ENCODE peak calls at places on chromosomes 1 and 21, in four cellular contexts. V is GM12891, C is H1, U is K562. E is an unnamed sample.

GRCh38 chr1:167762061-167762746 is 40.4 kb downstream of the MPZL1 start:
- DNase-seq in V (no peak), C (no peak), U (no peak), E (no peak)

GRCh38 chr1:24540906-24541710 is 14.8 kb upstream of the NCMAP start:
- DNase-seq in V (no peak), C (no peak), U (peak), E (no peak)

GRCh38 chr1:202861420-202862121 is 27.4 kb downstream of the RABIF start:
- DNase-seq in V (peak), C (peak), U (peak), E (peak)

GRCh38 chr1:6666696-6667095 is 34.9 kb downstream of the DNAJC11 start:
- DNase-seq in V (no peak), C (no peak), U (peak), E (no peak)

GRCh38 chr1:5896706-5897105 is 95.5 kb downstream of the NPHP4 start:
- DNase-seq in V (no peak), C (no peak), U (no peak), E (no peak)

GRCh38 chr1:203465943-203466342 is 9.7 kb upstream of the PRELP start:
- DNase-seq in V (no peak), C (no peak), U (no peak), E (no peak)

GRCh38 chr1:215891673-215892072 is 324.6 kb downstream of the KCTD3 start:
- DNase-seq in V (no peak), C (no peak), U (no peak), E (no peak)

GRCh38 chr1:186194107-186194756 is 180.8 kb downstream of the TPR start:
- DNase-seq in V (no peak), C (no peak), U (peak), E (peak)

GRCh38 chr1:115063238-115063901 is 25.9 kb downstream of the TSPAN2 start:
- DNase-seq in V (no peak), C (no peak), U (no peak), E (no peak)

GRCh38 chr1:168419746-168420145 is 124.1 kb downstream of the XCL2 start:
- DNase-seq in V (no peak), C (no peak), U (no peak), E (no peak)

GRCh38 chr1:119547306-119547705 is 40.3 kb downstream of the HSD3B1 start:
- DNase-seq in V (no peak), C (no peak), U (no peak), E (no peak)

GRCh38 chr21:36550761-36551160 is 70.8 kb upstream of the CLDN14 start:
- DNase-seq in V (no peak), C (peak), U (no peak), E (no peak)

GRCh38 chr21:45539796-45540600 is 2.2 kb downstream of the SLC19A1 start:
- DNase-seq in V (no peak), C (peak), U (no peak), E (no peak)

GRCh38 chr1:5758000-5758858 is 234.0 kb downstream of the NPHP4 start:
- DNase-seq in V (no peak), C (no peak), U (no peak), E (no peak)

GRCh38 chr21:17610862-17611261 is 1.8 kb downstream of the BTG3 start:
- DNase-seq in V (no peak), C (no peak), U (peak), E (no peak)

GRCh38 chr1:40859017-40859416 is 3.1 kb downstream of the CITED4 start:
- DNase-seq in V (no peak), C (no peak), U (no peak), E (no peak)

GRCh38 chr1:87513971-87514660 is 185.4 kb downstream of the LMO4 start:
- DNase-seq in V (no peak), C (no peak), U (no peak), E (no peak)
- TF ChIP-seq TAF1 in V (no peak), C (no peak), U (no peak), E (no peak)

DNA sequence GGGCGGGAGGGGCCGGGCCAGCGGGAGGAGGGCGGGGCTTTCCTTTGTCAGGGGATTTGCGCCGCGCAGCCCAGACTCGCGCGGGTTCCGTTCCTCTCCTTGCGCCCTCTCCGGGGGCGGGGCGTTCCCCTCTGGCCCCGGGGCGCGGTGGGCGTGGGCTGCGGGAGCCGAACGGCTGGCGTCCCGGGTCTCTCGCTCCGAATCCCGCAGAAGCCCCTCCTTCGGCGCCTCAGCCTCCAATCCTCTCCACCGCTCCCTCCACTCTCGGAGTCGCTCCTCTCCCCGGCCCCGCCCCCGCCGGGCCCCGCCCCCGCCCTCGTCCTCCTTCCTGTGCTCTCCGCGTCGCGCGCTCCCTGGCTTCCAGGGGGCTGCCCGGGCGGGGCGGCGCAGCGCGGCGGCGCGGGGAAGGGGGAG is 82.8 kb upstream of the BMP8A start:
- DNase-seq in V (peak), C (peak), U (peak), E (peak)
- TF ChIP-seq POLR2AphosphoS5 in V (no peak), C (no peak), U (no peak), E (no peak)

GRCh38 chr1:193432979-193433587 is 246.7 kb upstream of the B3GALT2 start:
- DNase-seq in V (no peak), C (no peak), U (no peak), E (no peak)

GRCh38 chr1:193431265-193431977 is 245.0 kb upstream of the B3GALT2 start:
- DNase-seq in V (no peak), C (no peak), U (no peak), E (no peak)

GRCh38 chr1:193435771-193436170 is 249.4 kb upstream of the B3GALT2 start:
- DNase-seq in V (no peak), C (no peak), U (no peak), E (no peak)

GRCh38 chr1:193433599-193433998 is 247.2 kb upstream of the B3GALT2 start:
- DNase-seq in V (no peak), C (no peak), U (no peak), E (no peak)

GRCh38 chr1:193434319-193434718 is 247.9 kb upstream of the B3GALT2 start:
- DNase-seq in V (no peak), C (no peak), U (no peak), E (no peak)
- TF ChIP-seq TAF1 in V (no peak), C (no peak), U (no peak), E (no peak)

GRCh38 chr1:60877376-60877775 is 205.0 kb upstream of the NFIA start:
- DNase-seq in V (no peak), C (no peak), U (no peak), E (no peak)

GRCh38 chr1:60876952-60877351 is 205.4 kb upstream of the NFIA start:
- DNase-seq in V (no peak), C (no peak), U (no peak), E (no peak)

GRCh38 chr1:60872690-60873089 is 209.7 kb upstream of the NFIA start:
- DNase-seq in V (no peak), C (no peak), U (no peak), E (no peak)

GRCh38 chr1:60875139-60875538 is 207.2 kb upstream of the NFIA start:
- DNase-seq in V (no peak), C (no peak), U (no peak), E (no peak)

DNA sequence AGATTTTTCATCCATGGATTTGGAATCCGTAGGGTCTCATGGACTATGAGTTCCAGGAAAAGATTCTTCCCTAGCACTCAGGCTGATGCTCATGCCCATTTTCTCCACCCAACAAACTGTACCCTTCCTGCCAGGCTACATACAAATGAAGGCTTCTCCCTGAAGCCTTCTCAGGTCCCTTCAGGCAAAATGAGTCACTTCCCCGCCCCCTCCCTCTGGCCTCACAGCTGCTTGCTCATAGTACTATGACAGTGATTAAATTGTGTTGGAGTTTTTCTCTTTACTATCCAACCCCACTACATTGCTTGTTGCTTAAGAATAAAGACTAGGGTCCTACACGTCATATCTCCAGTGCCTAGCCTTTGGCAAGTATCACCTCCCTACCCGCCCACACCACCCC is 207.7 kb upstream of the NFIA start:
- DNase-seq in V (no peak), C (no peak), U (peak), E (no peak)
- TF ChIP-seq POLR2AphosphoS5 in V (no peak), C (no peak), U (no peak), E (no peak)

GRCh38 chr1:93502561-93502960 is 54.6 kb downstream of the FNBP1L start:
- DNase-seq in V (no peak), C (no peak), U (no peak), E (no peak)
- TF ChIP-seq TAF1 in V (no peak), C (no peak), U (no peak), E (no peak)

E was measured in GM12892.